ENCODE peak calls at places on chromosomes 1 and 21, in four cellular contexts. W is A549, B is GM12878, C is HepG2. M is an unnamed sample.

GRCh38 chr1:203781962-203782361 is 13.5 kb upstream of the ZBED6 start:
- DNase-seq in W (no peak), C (no peak), B (no peak), M (no peak)

GRCh38 chr1:212967767-212968166 is 17.4 kb downstream of the VASH2 start:
- DNase-seq in W (peak; percentile 75), C (peak; percentile 45), B (no peak), M (peak; percentile 84)

GRCh38 chr1:164660415-164661174 is 101.6 kb downstream of the PBX1 start:
- DNase-seq in C (no peak), W (no peak), B (peak; percentile 9), M (no peak)

GRCh38 chr1:147892216-147892615 is 10.4 kb upstream of the GJA8 start:
- DNase-seq in C (no peak), W (peak; percentile 16), B (no peak), M (no peak)

GRCh38 chr1:34924759-34925555 is 4.5 kb downstream of the DLGAP3 start:
- DNase-seq in C (peak; percentile 31), B (no peak), W (peak; percentile 67), M (peak; percentile 84)

GRCh38 chr1:44442791-44443190 is 37.7 kb downstream of the RNF220 start:
- DNase-seq in C (no peak), B (no peak), W (no peak), M (no peak)

GRCh38 chr1:35488346-35488745 is 68.9 kb downstream of the KIAA0319L start:
- DNase-seq in B (no peak), C (no peak), W (no peak), M (no peak)

GRCh38 chr21:42722153-42722552 is 68.7 kb downstream of the PDE9A start:
- DNase-seq in B (no peak), W (no peak), C (no peak), M (no peak)

GRCh38 chr1:178713270-178713669 is 11.8 kb upstream of the RALGPS2 start:
- DNase-seq in W (no peak), B (no peak), C (no peak), M (no peak)

GRCh38 chr1:88061106-88061829 is 622.8 kb upstream of the PKN2 start:
- DNase-seq in C (peak; percentile 45), B (no peak), W (peak; percentile 36), M (peak; percentile 4)

GRCh38 chr1:176119549-176119948 is 87.5 kb downstream of the COP1 start:
- DNase-seq in B (no peak), W (peak; percentile 9), C (peak; percentile 39), M (no peak)
- TF ChIP-seq CTCF in B (peak; percentile 40), W (peak; percentile 50), C (peak; percentile 57), M (no peak)

GRCh38 chr1:229406798-229407197 is 27.1 kb downstream of the ACTA1 start:
- DNase-seq in B (no peak), C (peak; percentile 89), W (no peak), M (no peak)
- TF ChIP-seq HDAC2 in B (no peak), C (peak; percentile 42), W (no peak), M (no peak)

DNA sequence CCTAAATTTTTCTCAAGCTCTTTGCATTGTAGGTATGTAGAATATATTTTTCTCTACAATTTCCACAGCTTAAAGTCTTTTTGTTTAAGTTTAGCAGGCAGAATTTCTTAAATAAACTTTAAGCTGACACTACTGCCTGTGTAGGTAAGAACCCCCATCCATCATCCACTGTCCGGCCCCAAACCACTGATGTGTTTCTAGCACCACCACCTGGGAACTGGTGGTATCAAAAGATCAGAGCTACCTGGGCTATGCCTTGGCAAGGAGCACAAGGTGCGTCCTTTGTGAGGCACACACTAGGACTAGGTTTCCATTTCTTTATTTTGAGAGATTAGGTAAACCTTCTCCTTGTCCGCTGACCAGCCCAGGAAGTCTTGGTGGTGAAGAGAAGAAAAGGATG is 10.5 kb upstream of the LELP1 start:
- DNase-seq in W (no peak), C (peak; percentile 8), B (no peak), M (peak; percentile 50)
- TF ChIP-seq CTCF in W (no peak), C (peak; percentile 58), B (peak; percentile 46), M (peak; percentile 73)

GRCh38 chr1:29836626-29837305 is 600.4 kb downstream of the PTPRU start:
- DNase-seq in C (no peak), B (no peak), W (no peak), M (no peak)

GRCh38 chr1:29837306-29837646 is 601.0 kb downstream of the PTPRU start:
- DNase-seq in W (no peak), B (no peak), C (no peak), M (no peak)

GRCh38 chr1:29833596-29833995 is 597.3 kb downstream of the PTPRU start:
- DNase-seq in W (no peak), B (no peak), C (no peak), M (no peak)

GRCh38 chr1:29832936-29833335 is 596.6 kb downstream of the PTPRU start:
- DNase-seq in C (no peak), W (no peak), B (no peak), M (no peak)

GRCh38 chr1:29835486-29836273 is 599.4 kb downstream of the PTPRU start:
- DNase-seq in C (no peak), B (no peak), W (no peak), M (no peak)
- TF ChIP-seq HDAC2 in C (no peak), B (no peak), W (no peak), M (no peak)

GRCh38 chr1:53995683-53996082 is 22.3 kb downstream of the LDLRAD1 start:
- DNase-seq in B (no peak), W (no peak), C (no peak), M (no peak)

GRCh38 chr1:53998223-53998622 is 19.8 kb downstream of the LDLRAD1 start:
- DNase-seq in B (no peak), W (no peak), C (no peak), M (no peak)

GRCh38 chr1:53987880-53988279 is 30.1 kb downstream of the LDLRAD1 start:
- DNase-seq in C (no peak), B (no peak), W (no peak), M (no peak)

GRCh38 chr1:53986458-53986857 is 31.5 kb downstream of the LDLRAD1 start:
- DNase-seq in W (no peak), C (no peak), B (no peak), M (no peak)

DNA sequence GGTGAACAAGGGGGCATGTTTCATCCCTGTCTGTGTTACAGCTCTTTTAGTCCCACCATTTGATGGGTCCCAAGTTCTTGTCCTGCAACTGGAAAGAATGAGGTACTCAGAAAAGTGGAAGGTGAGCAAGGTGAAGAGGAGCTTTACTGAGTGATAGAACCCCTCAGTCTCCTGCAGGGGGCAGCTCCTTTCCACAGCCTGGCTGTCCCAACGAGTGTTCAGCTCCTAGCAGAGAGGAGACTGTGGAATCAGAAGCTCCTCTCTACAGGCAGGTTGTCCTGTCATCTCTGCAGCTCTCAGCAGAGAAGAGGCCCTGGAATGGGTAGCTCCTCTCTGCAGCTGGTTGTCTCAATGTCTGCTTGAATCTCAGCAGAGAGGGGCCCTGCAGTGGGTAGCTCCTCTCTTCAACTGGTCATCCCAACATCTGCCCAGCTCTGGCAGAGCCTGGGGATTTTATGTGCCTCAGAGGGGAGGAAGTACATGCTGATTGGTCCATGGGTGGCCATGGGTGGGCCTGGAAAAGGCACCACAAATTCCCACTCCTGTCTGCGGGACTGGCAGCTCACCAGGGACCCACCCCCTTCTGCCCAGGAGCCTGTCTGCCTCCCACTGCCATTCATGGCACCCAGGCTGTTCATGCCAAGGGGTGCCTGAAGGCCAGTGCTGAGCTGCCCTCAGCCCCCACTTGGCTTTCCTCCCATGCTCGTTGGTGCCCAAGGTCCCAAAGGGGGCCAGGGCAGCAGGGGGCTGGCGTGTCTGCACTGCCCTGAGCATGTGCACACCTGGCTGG is 25.7 kb downstream of the LDLRAD1 start:
- DNase-seq in B (no peak), W (no peak), C (peak; percentile 75), M (no peak)
- TF ChIP-seq CTCF in B (no peak), W (peak; percentile 24), C (peak; percentile 93), M (peak; percentile 49)

M was measured in K562.